ENCODE peak calls at places on chromosomes 2 and 18, in six cellular contexts. S, M, V, Z, C and J are unnamed samples.

GRCh38 chr2:75022516-75022915 is 64.1 kb downstream of the POLE4 start:
- DNase-seq in S (no peak), M (peak; percentile 19), V (peak; percentile 78), Z (no peak), C (no peak), J (no peak)

GRCh38 chr2:207867905-207868304 is 98.2 kb upstream of the FZD5 start:
- DNase-seq in S (no peak), M (no peak), V (no peak), Z (no peak), C (no peak), J (no peak)

GRCh38 chr2:176562359-176563043 is 293.3 kb downstream of the MTX2 start:
- DNase-seq in S (no peak), M (peak; percentile 87), V (peak; percentile 43), Z (peak; percentile 30), C (no peak), J (no peak)

GRCh38 chr2:1674766-1675397 is 69.4 kb downstream of the PXDN start:
- DNase-seq in S (no peak), M (no peak), V (no peak), Z (no peak), C (no peak), J (no peak)

GRCh38 chr2:73823916-73824523 is 4.7 kb upstream of the STAMBP start:
- DNase-seq in S (peak; percentile 38), M (peak; percentile 79), V (peak; percentile 95), Z (peak; percentile 78), C (peak; percentile 69), J (peak; percentile 70)

GRCh38 chr18:37471619-37472018 is 94.0 kb downstream of the CELF4 start:
- DNase-seq in S (no peak), M (no peak), V (no peak), Z (no peak), C (no peak), J (no peak)

GRCh38 chr2:233892793-233893192 is 24.4 kb upstream of the TRPM8 start:
- DNase-seq in S (no peak), M (peak; percentile 5), V (no peak), Z (peak; percentile 6), C (no peak), J (no peak)

GRCh38 chr18:29418136-29418535 is 1241.2 kb upstream of the CDH2 start:
- DNase-seq in S (no peak), M (peak; percentile 64), V (peak; percentile 72), Z (peak; percentile 58), C (peak; percentile 51), J (no peak)

GRCh38 chr18:9831046-9831722 is 54.6 kb upstream of the TXNDC2 start:
- DNase-seq in S (no peak), M (no peak), V (no peak), Z (peak; percentile 23), C (no peak), J (peak; percentile 6)

GRCh38 chr2:20568501-20569463 is 82.1 kb downstream of the HS1BP3 start:
- DNase-seq in S (no peak), M (no peak), V (no peak), Z (peak; percentile 14), C (no peak), J (no peak)

GRCh38 chr2:232979871-232980461 is 33.1 kb downstream of the NGEF start:
- DNase-seq in S (no peak), M (peak; percentile 94), V (peak; percentile 53), Z (peak; percentile 97), C (peak; percentile 56), J (no peak)

GRCh38 chr2:146295080-146295670 is 1549.7 kb upstream of the ACVR2A start:
- DNase-seq in S (no peak), M (peak; percentile 27), V (no peak), Z (no peak), C (no peak), J (no peak)